ENCODE peak calls at places on chromosomes 7 and 10, in four cellular contexts. D is NCI-H1105, Z is NCI-H1417, N is NCI-H1092. H is an unnamed sample.

GRCh38 chr10:87506988-87507387 is 2.3 kb downstream of the MINPP1 start:
- DNase-seq in D (no peak), Z (no peak), N (no peak), H (no peak)

GRCh38 chr10:102004376-102004775 is 51.6 kb downstream of the ARMH3 start:
- DNase-seq in D (no peak), Z (no peak), N (no peak), H (no peak)

GRCh38 chr10:7354330-7355047 is 56.3 kb downstream of the SFMBT2 start:
- DNase-seq in D (no peak), Z (peak; percentile 2), N (no peak), H (no peak)

GRCh38 chr10:101838416-101838970 is 5.1 kb downstream of the KCNIP2 start:
- DNase-seq in D (no peak), Z (no peak), N (no peak), H (no peak)

GRCh38 chr10:21975378-21975990 is 28.0 kb downstream of the DNAJC1 start:
- DNase-seq in D (peak; percentile 60), Z (peak; percentile 85), N (peak; percentile 88), H (no peak)

GRCh38 chr7:33986951-33987948 is 81.9 kb downstream of the BMPER start:
- DNase-seq in D (no peak), Z (no peak), N (no peak), H (no peak)

GRCh38 chr7:129793506-129794310 is 159.1 kb downstream of the UBE2H start:
- DNase-seq in D (no peak), Z (no peak), N (no peak), H (no peak)

GRCh38 chr10:113993489-113993932 is 50.2 kb upstream of the ADRB1 start:
- DNase-seq in D (no peak), Z (no peak), N (no peak), H (no peak)

GRCh38 chr10:131083915-131084790 is 227.4 kb downstream of the TCERG1L start:
- DNase-seq in D (no peak), Z (no peak), N (no peak), H (peak; percentile 33)

GRCh38 chr10:73814276-73814895 is 3.0 kb upstream of the NDST2 start:
- DNase-seq in D (no peak), Z (no peak), N (no peak), H (no peak)

GRCh38 chr10:27240891-27241639 is 468 bp upstream of the ACBD5 start:
- DNase-seq in D (no peak), Z (no peak), N (no peak), H (peak; percentile 89)

GRCh38 chr10:62924344-62924748 is 108.2 kb upstream of the EGR2 start:
- DNase-seq in D (peak; percentile 35), Z (no peak), N (no peak), H (no peak)

GRCh38 chr10:122657734-122658133 is 41.9 kb downstream of the C10orf120 start:
- DNase-seq in D (no peak), Z (no peak), N (peak; percentile 7), H (no peak)

GRCh38 chr10:72045586-72045985 is 42.8 kb downstream of the SPOCK2 start:
- DNase-seq in D (no peak), Z (no peak), N (no peak), H (no peak)

GRCh38 chr10:11823122-11823988 is at the start of gene PROSER2:
- DNase-seq in D (no peak), Z (no peak), N (no peak), H (peak; percentile 26)

H was measured in NAMALWA.